ENCODE peak calls at places on chromosomes 13 and 19, in nine cellular contexts. K is Karpas-422; N is left ventricle myocardium inferior; U is CD4-positive, CD25-positive, alpha-beta regulatory T cell; Y is CD4-positive, alpha-beta memory T cell; T is stomach; L is CD4-positive, alpha-beta T cell; Z is ovary; J is tibial nerve. H is an unnamed sample.

GRCh38 chr19:14434157-14434501 is 1.0 kb downstream of the PKN1 start:
- DNase-seq in K (peak), N (no peak), U (no peak), Y (no peak), T (peak), L (no peak), Z (no peak), J (no peak), H (no peak)

GRCh38 chr13:49814551-49815270 is 22.2 kb upstream of the KPNA3 start:
- DNase-seq in K (no peak), N (no peak), U (no peak), Y (no peak), T (no peak), L (no peak), Z (no peak), J (no peak), H (no peak)

GRCh38 chr13:48508001-48508400 is 24.9 kb downstream of the RCBTB2 start:
- DNase-seq in K (no peak), N (no peak), U (no peak), Y (no peak), T (no peak), L (no peak), Z (no peak), J (no peak), H (no peak)

GRCh38 chr19:10419646-10420443 is 493 bp upstream of the PDE4A start:
- DNase-seq in K (peak), N (no peak), U (peak), Y (peak), T (no peak), L (peak), Z (no peak), J (no peak), H (no peak)

GRCh38 chr19:50817941-50818858 is 5.4 kb downstream of the KLK1 start:
- DNase-seq in K (peak), N (peak), U (no peak), Y (no peak), T (peak), L (no peak), Z (no peak), J (no peak), H (peak)

GRCh38 chr19:42246143-42246868 is 3.9 kb upstream of the GSK3A start:
- DNase-seq in K (no peak), N (peak), U (no peak), Y (no peak), T (peak), L (no peak), Z (peak), J (peak), H (peak)

GRCh38 chr13:20425819-20426219 is 99.8 kb downstream of the CRYL1 start:
- DNase-seq in K (peak), N (no peak), U (no peak), Y (no peak), T (no peak), L (no peak), Z (no peak), J (no peak), H (no peak)

GRCh38 chr13:36850790-36851438 is 31.9 kb downstream of the RFXAP start:
- DNase-seq in K (peak), N (no peak), U (no peak), Y (no peak), T (no peak), L (no peak), Z (no peak), J (no peak), H (peak)

GRCh38 chr13:46106839-46107371 is 2.1 kb upstream of the CPB2 start:
- DNase-seq in K (no peak), N (no peak), U (no peak), Y (no peak), T (no peak), L (no peak), Z (no peak), J (no peak), H (no peak)

GRCh38 chr13:35787937-35788336 is 311.4 kb upstream of the MAB21L1 start:
- DNase-seq in K (no peak), N (no peak), U (no peak), Y (no peak), T (no peak), L (no peak), Z (no peak), J (no peak), H (no peak)

GRCh38 chr19:40594657-40595077 is 6.5 kb upstream of the LTBP4 start:
- DNase-seq in K (no peak), N (no peak), U (no peak), Y (no peak), T (no peak), L (no peak), Z (no peak), J (no peak), H (peak)

GRCh38 chr13:41812851-41813250 is 148.1 kb downstream of the VWA8 start:
- DNase-seq in K (peak), N (no peak), U (no peak), Y (no peak), T (no peak), L (no peak), Z (no peak), J (no peak), H (no peak)

GRCh38 chr19:1012334-1012733 is 8.6 kb downstream of the TMEM259 start:
- DNase-seq in K (no peak), N (peak), U (no peak), Y (no peak), T (no peak), L (no peak), Z (no peak), J (no peak), H (peak)

GRCh38 chr13:97478247-97478646 is 44.3 kb downstream of the RAP2A start:
- DNase-seq in K (no peak), N (no peak), U (no peak), Y (no peak), T (no peak), L (no peak), Z (no peak), J (no peak), H (no peak)

GRCh38 chr13:97333983-97334382 is 100.0 kb upstream of the RAP2A start:
- DNase-seq in K (no peak), N (no peak), U (no peak), Y (no peak), T (no peak), L (no peak), Z (no peak), J (no peak), H (no peak)

GRCh38 chr13:38135590-38135989 is 214.1 kb upstream of the UFM1 start:
- DNase-seq in K (no peak), N (no peak), U (no peak), Y (no peak), T (no peak), L (no peak), Z (no peak), J (no peak), H (no peak)

GRCh38 chr19:10620786-10621185 is 4.6 kb upstream of the SLC44A2 start:
- DNase-seq in K (no peak), N (no peak), U (no peak), Y (no peak), T (no peak), L (no peak), Z (no peak), J (no peak), H (no peak)

GRCh38 chr13:91292630-91293221 is 54.8 kb upstream of the MIR17HG start:
- DNase-seq in K (no peak), N (no peak), U (no peak), Y (no peak), T (no peak), L (no peak), Z (no peak), J (no peak), H (no peak)

GRCh38 chr13:99984463-99985242 is 3.1 kb downstream of the ZIC2 start:
- DNase-seq in K (no peak), N (no peak), U (no peak), Y (no peak), T (no peak), L (no peak), Z (no peak), J (no peak), H (no peak)

GRCh38 chr13:114065926-114066774 is 66.3 kb downstream of the RASA3 start:
- DNase-seq in K (no peak), N (no peak), U (no peak), Y (no peak), T (no peak), L (no peak), Z (no peak), J (no peak), H (no peak)

GRCh38 chr19:42850981-42851717 is 28.4 kb downstream of the PSG1 start:
- DNase-seq in K (no peak), N (peak), U (no peak), Y (no peak), T (no peak), L (no peak), Z (no peak), J (peak), H (peak)

GRCh38 chr19:29525901-29526729 is at the start of gene VSTM2B:
- DNase-seq in K (no peak), N (no peak), U (no peak), Y (no peak), T (no peak), L (no peak), Z (no peak), J (no peak), H (no peak)
- H3K27ac ChIP-seq in K (no peak), N (no peak), U (no peak), Y (no peak), T (no peak), L (no peak), Z (no peak), J (no peak), H (no peak)

DNA sequence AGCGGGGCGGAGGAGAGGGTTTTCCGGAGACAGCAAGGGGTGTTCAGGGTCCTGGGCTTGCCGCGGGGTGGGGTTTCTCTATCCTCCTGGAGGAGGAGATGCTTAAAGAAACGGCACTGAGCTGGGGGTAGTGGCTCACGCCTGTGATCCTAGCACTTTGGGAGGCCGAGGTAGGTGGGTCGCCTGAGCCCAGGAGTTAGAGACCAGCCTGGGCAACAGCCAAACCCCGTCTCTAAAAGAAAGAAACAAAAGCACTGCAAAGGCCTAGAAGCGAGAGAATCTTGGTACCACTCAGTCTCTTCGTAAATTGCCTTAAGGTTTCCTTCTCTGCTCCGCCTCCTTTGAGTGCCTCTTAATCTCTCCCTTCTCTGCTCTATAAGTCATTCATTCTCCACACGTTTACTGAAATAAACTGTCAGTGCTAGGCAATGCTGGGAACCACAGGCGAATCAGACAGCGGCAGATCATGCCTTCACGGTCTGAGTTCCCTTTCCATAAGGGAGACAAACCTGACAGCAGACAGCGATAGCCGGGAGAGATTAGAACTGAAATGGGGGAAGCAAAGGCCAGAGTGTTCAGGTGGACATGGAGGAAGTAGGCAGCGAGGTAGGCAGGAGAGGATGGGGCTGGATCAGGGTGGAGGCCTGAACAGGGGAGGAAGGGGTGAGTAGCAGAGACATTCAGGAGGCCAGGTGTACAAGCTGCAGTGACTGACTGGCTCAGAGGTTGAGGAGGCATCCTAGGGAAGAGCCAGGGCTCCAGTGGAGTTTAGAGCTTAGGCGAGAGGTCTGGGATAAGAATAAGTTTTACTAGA is 580 bp downstream of the EIF3K start:
- DNase-seq in K (peak), N (no peak), U (no peak), Y (no peak), T (no peak), L (no peak), Z (no peak), J (no peak), H (no peak)
- H3K27ac ChIP-seq in K (peak), N (peak), U (peak), Y (peak), T (peak), L (peak), Z (peak), J (peak), H (peak)

GRCh38 chr13:63605962-63606361 is 2190.3 kb upstream of the PCDH20 start:
- DNase-seq in K (no peak), N (no peak), U (no peak), Y (no peak), T (no peak), L (no peak), Z (no peak), J (no peak), H (no peak)

GRCh38 chr13:63607153-63607552 is 2191.5 kb upstream of the PCDH20 start:
- DNase-seq in K (peak), N (no peak), U (no peak), Y (no peak), T (no peak), L (no peak), Z (no peak), J (no peak), H (no peak)

GRCh38 chr13:63609574-63609973 is 2193.9 kb upstream of the PCDH20 start:
- DNase-seq in K (no peak), N (no peak), U (no peak), Y (no peak), T (no peak), L (no peak), Z (no peak), J (no peak), H (no peak)

DNA sequence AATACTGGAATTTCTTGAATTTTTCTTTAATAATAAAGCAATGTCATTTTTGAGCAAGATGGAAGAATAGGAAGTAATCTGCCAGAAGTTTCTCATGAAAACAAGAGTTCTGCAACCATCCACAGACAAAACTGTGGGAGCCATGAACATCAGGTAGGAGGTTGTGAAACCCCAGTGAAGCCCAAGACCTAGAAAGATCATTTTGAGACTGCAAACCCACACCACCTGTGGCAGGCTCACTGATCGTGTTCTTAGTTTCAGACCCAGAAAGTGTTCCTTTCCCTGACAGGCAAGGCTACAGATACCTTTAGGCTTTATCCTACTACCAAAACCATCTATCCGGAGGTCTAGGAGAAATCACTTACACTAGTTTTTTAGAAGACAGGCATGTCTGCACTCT is 2189.8 kb upstream of the PCDH20 start:
- DNase-seq in K (no peak), N (no peak), U (no peak), Y (no peak), T (no peak), L (no peak), Z (no peak), J (no peak), H (no peak)
- H3K27ac ChIP-seq in K (no peak), N (no peak), U (no peak), Y (no peak), T (no peak), L (no peak), Z (no peak), J (no peak), H (no peak)

GRCh38 chr19:6608950-6609349 is 18.0 kb upstream of the CD70 start:
- DNase-seq in K (no peak), N (no peak), U (no peak), Y (no peak), T (no peak), L (no peak), Z (no peak), J (no peak), H (no peak)

GRCh38 chr19:6616011-6616410 is 25.1 kb upstream of the CD70 start:
- DNase-seq in K (no peak), N (no peak), U (no peak), Y (no peak), T (no peak), L (no peak), Z (no peak), J (no peak), H (no peak)

GRCh38 chr19:6613711-6614110 is 22.8 kb upstream of the CD70 start:
- DNase-seq in K (no peak), N (no peak), U (no peak), Y (no peak), T (no peak), L (no peak), Z (no peak), J (no peak), H (no peak)

GRCh38 chr19:6611441-6611852 is 20.5 kb upstream of the CD70 start:
- DNase-seq in K (no peak), N (no peak), U (no peak), Y (no peak), T (no peak), L (no peak), Z (no peak), J (no peak), H (no peak)

GRCh38 chr19:6610934-6611370 is 20.0 kb upstream of the CD70 start:
- DNase-seq in K (no peak), N (no peak), U (no peak), Y (no peak), T (no peak), L (no peak), Z (no peak), J (no peak), H (no peak)
- H3K27ac ChIP-seq in K (no peak), N (no peak), U (no peak), Y (no peak), T (no peak), L (no peak), Z (no peak), J (no peak), H (no peak)

GRCh38 chr19:6061420-6062130 is 48.7 kb downstream of the RFX2 start:
- DNase-seq in K (no peak), N (no peak), U (no peak), Y (no peak), T (no peak), L (no peak), Z (peak), J (no peak), H (peak)
- H3K27ac ChIP-seq in K (no peak), N (peak), U (no peak), Y (no peak), T (peak), L (no peak), Z (no peak), J (no peak), H (peak)

H was measured in right cardiac atrium.